ENCODE peak calls at places on chromosome 19, in ten cellular contexts. Z, Q, A, T, E, D, Y, I, S and B are unnamed samples.

GRCh38 chr19:46537136-46538097 is 41.8 kb upstream of the PNMA8B start:
- DNase-seq in Z (peak), Q (peak), A (no peak), T (peak), E (no peak), D (peak), Y (peak), I (peak), S (no peak), B (no peak)

GRCh38 chr19:47560999-47561398 is 11.9 kb downstream of the ZNF541 start:
- DNase-seq in Z (no peak), Q (no peak), A (no peak), T (no peak), E (no peak), D (no peak), Y (no peak), I (no peak), S (no peak), B (no peak)

GRCh38 chr19:27733551-27734266 is 1479.2 kb downstream of the UQCRFS1 start:
- DNase-seq in Z (no peak), Q (no peak), A (no peak), T (no peak), E (no peak), D (no peak), Y (no peak), I (no peak), S (no peak), B (no peak)

GRCh38 chr19:35066691-35067563 is 25.4 kb downstream of the HPN start:
- DNase-seq in Z (peak), Q (peak), A (peak), T (peak), E (peak), D (peak), Y (peak), I (peak), S (no peak), B (peak)

GRCh38 chr19:44212250-44212864 is at the start of gene ZNF227:
- DNase-seq in Z (peak), Q (peak), A (peak), T (peak), E (peak), D (peak), Y (peak), I (peak), S (peak), B (peak)

GRCh38 chr19:19280561-19280960 is 7.5 kb upstream of the TM6SF2 start:
- DNase-seq in Z (no peak), Q (no peak), A (no peak), T (no peak), E (no peak), D (no peak), Y (no peak), I (no peak), S (no peak), B (no peak)

GRCh38 chr19:51694318-51695085 is 1.4 kb downstream of the SPACA6 start:
- DNase-seq in Z (no peak), Q (no peak), A (no peak), T (no peak), E (no peak), D (no peak), Y (no peak), I (no peak), S (no peak), B (no peak)

GRCh38 chr19:55344444-55344843 is 4.8 kb downstream of the KMT5C start:
- DNase-seq in Z (no peak), Q (peak), A (no peak), T (peak), E (no peak), D (no peak), Y (no peak), I (no peak), S (no peak), B (no peak)

GRCh38 chr19:34313188-34313587 is 51.8 kb upstream of the GPI start:
- DNase-seq in Z (no peak), Q (peak), A (peak), T (peak), E (no peak), D (no peak), Y (no peak), I (no peak), S (no peak), B (peak)

GRCh38 chr19:1177322-1178114 is 3.5 kb upstream of the SBNO2 start:
- DNase-seq in Z (peak), Q (peak), A (peak), T (peak), E (no peak), D (no peak), Y (no peak), I (no peak), S (no peak), B (peak)

GRCh38 chr19:28483197-28483596 is 729.8 kb downstream of the UQCRFS1 start:
- DNase-seq in Z (no peak), Q (no peak), A (no peak), T (no peak), E (no peak), D (no peak), Y (no peak), I (no peak), S (no peak), B (no peak)

GRCh38 chr19:861756-862528 is 2.5 kb downstream of the CFD start:
- DNase-seq in Z (no peak), Q (peak), A (no peak), T (peak), E (peak), D (peak), Y (peak), I (peak), S (no peak), B (no peak)

GRCh38 chr19:29013325-29013724 is 199.6 kb downstream of the UQCRFS1 start:
- DNase-seq in Z (peak), Q (no peak), A (no peak), T (no peak), E (no peak), D (no peak), Y (no peak), I (no peak), S (no peak), B (no peak)

GRCh38 chr19:7650148-7650547 is 13.2 kb downstream of the STXBP2 start:
- DNase-seq in Z (no peak), Q (no peak), A (no peak), T (no peak), E (no peak), D (no peak), Y (no peak), I (no peak), S (no peak), B (no peak)

GRCh38 chr19:6453951-6454565 is 5.5 kb downstream of the SLC25A23 start:
- DNase-seq in Z (no peak), Q (no peak), A (no peak), T (no peak), E (no peak), D (no peak), Y (no peak), I (no peak), S (no peak), B (no peak)

GRCh38 chr19:15124572-15125231 is 17.5 kb downstream of the SYDE1 start:
- DNase-seq in Z (peak), Q (no peak), A (no peak), T (peak), E (no peak), D (no peak), Y (no peak), I (peak), S (no peak), B (no peak)

GRCh38 chr19:42480335-42481095 is 37.8 kb upstream of the CXCL17 start:
- DNase-seq in Z (no peak), Q (peak), A (peak), T (peak), E (no peak), D (no peak), Y (no peak), I (no peak), S (no peak), B (no peak)

GRCh38 chr19:40614595-40615411 is 13.6 kb downstream of the LTBP4 start:
- DNase-seq in Z (peak), Q (peak), A (peak), T (peak), E (peak), D (peak), Y (no peak), I (peak), S (no peak), B (no peak)

GRCh38 chr19:30237146-30237545 is 135.0 kb upstream of the ZNF536 start:
- DNase-seq in Z (no peak), Q (no peak), A (no peak), T (no peak), E (no peak), D (no peak), Y (no peak), I (no peak), S (no peak), B (no peak)

GRCh38 chr19:46407891-46408426 is 5.4 kb downstream of the CCDC8 start:
- DNase-seq in Z (no peak), Q (no peak), A (no peak), T (no peak), E (no peak), D (no peak), Y (no peak), I (no peak), S (no peak), B (no peak)

GRCh38 chr19:13975870-13976269 is 23.6 kb downstream of the DCAF15 start:
- DNase-seq in Z (no peak), Q (no peak), A (no peak), T (no peak), E (no peak), D (no peak), Y (no peak), I (no peak), S (no peak), B (no peak)

GRCh38 chr19:54923276-54923675 is 17.3 kb downstream of the NCR1 start:
- DNase-seq in Z (no peak), Q (no peak), A (no peak), T (no peak), E (no peak), D (no peak), Y (no peak), I (no peak), S (no peak), B (no peak)

GRCh38 chr19:4371209-4371897 is 28.0 kb downstream of the MPND start:
- DNase-seq in Z (no peak), Q (no peak), A (no peak), T (no peak), E (no peak), D (no peak), Y (no peak), I (no peak), S (no peak), B (no peak)

GRCh38 chr19:57651654-57651996 is 17.1 kb upstream of the ZSCAN4 start:
- DNase-seq in Z (no peak), Q (no peak), A (no peak), T (no peak), E (no peak), D (no peak), Y (no peak), I (no peak), S (no peak), B (no peak)

GRCh38 chr19:55373993-55374757 is 2.5 kb upstream of the TMEM190 start:
- DNase-seq in Z (no peak), Q (no peak), A (peak), T (no peak), E (no peak), D (no peak), Y (no peak), I (peak), S (no peak), B (no peak)

GRCh38 chr19:57348136-57348535 is 2.9 kb upstream of the ZNF304 start:
- DNase-seq in Z (no peak), Q (peak), A (peak), T (peak), E (no peak), D (no peak), Y (no peak), I (no peak), S (no peak), B (no peak)

GRCh38 chr19:42132851-42133528 is 744 bp upstream of the POU2F2 start:
- DNase-seq in Z (peak), Q (peak), A (peak), T (peak), E (peak), D (peak), Y (peak), I (peak), S (peak), B (no peak)

GRCh38 chr19:387777-388176 is 21.2 kb downstream of the C2CD4C start:
- DNase-seq in Z (no peak), Q (no peak), A (no peak), T (no peak), E (no peak), D (no peak), Y (no peak), I (no peak), S (no peak), B (no peak)

GRCh38 chr19:46373573-46374359 is 26.9 kb downstream of the PPP5C start:
- DNase-seq in Z (peak), Q (peak), A (peak), T (peak), E (peak), D (no peak), Y (no peak), I (no peak), S (peak), B (peak)

GRCh38 chr19:2294377-2295335 is 12.7 kb upstream of the PEAK3 start:
- DNase-seq in Z (peak), Q (no peak), A (no peak), T (no peak), E (no peak), D (no peak), Y (peak), I (no peak), S (no peak), B (no peak)